ENCODE peak calls at places on chromosome 19, in ten cellular contexts. Y is psoas muscle, O is PC-9, H is lung, Z is cardiac fibroblast, L is IMR-90, C is PC-3, N is ovary, T is fibroblast of pulmonary artery, G is GM23338. J is an unnamed sample.

GRCh38 chr19:41018736-41019290 is 27.7 kb downstream of the CYP2B6 start:
- DNase-seq in N (no peak), O (no peak), H (no peak), L (no peak), G (no peak), C (no peak), Z (no peak), T (no peak), Y (no peak), J (no peak)

GRCh38 chr19:46602392-46603194 is 1.5 kb downstream of the CALM3 start:
- DNase-seq in O (no peak), G (peak), T (no peak), Z (no peak), H (no peak), C (no peak), N (no peak), L (no peak), Y (no peak), J (no peak)

GRCh38 chr19:20787766-20788165 is 11.7 kb downstream of the ZNF66 start:
- DNase-seq in T (no peak), N (no peak), G (no peak), H (no peak), L (peak), Z (no peak), O (no peak), Y (no peak), C (no peak), J (peak)

GRCh38 chr19:18464646-18465045 is 26.7 kb upstream of the ISYNA1 start:
- DNase-seq in C (peak), O (no peak), H (peak), L (peak), Z (peak), T (peak), Y (peak), G (no peak), N (peak), J (no peak)

GRCh38 chr19:9936151-9937000 is at the start of gene OLFM2:
- DNase-seq in L (no peak), Y (peak), G (peak), T (no peak), N (peak), O (no peak), C (no peak), H (no peak), Z (no peak), J (no peak)

GRCh38 chr19:9538183-9539058 is at the start of gene ZNF426:
- DNase-seq in T (peak), C (peak), Z (peak), N (peak), Y (peak), O (peak), L (peak), H (peak), G (peak), J (peak)

GRCh38 chr19:17846146-17846545 is 1.6 kb downstream of the JAK3 start:
- DNase-seq in T (no peak), H (no peak), O (no peak), L (no peak), Z (no peak), C (no peak), N (no peak), G (no peak), Y (no peak), J (no peak)

GRCh38 chr19:10602330-10603083 is 15.4 kb upstream of the AP1M2 start:
- DNase-seq in O (peak), L (peak), Y (peak), H (peak), C (peak), N (peak), Z (peak), G (peak), T (peak), J (no peak)

GRCh38 chr19:40756502-40757110 is 5.6 kb downstream of the SNRPA start:
- DNase-seq in O (no peak), Z (no peak), C (peak), H (no peak), T (no peak), G (no peak), Y (no peak), L (no peak), N (no peak), J (no peak)

GRCh38 chr19:4694211-4694987 is 24.3 kb upstream of the MYDGF start:
- DNase-seq in N (no peak), Y (peak), H (no peak), C (peak), T (peak), O (peak), G (no peak), Z (peak), L (peak), J (no peak)

GRCh38 chr19:44847144-44848035 is 1.3 kb downstream of the NECTIN2 start:
- DNase-seq in L (peak), Y (peak), N (peak), C (peak), T (peak), O (peak), G (peak), Z (peak), H (peak), J (no peak)

GRCh38 chr19:12478234-12478941 is 6.2 kb downstream of the ZNF709 start:
- DNase-seq in Z (no peak), G (peak), H (no peak), L (no peak), O (no peak), Y (no peak), N (no peak), T (no peak), C (no peak), J (no peak)

GRCh38 chr19:39163621-39164020 is 33.1 kb upstream of the NCCRP1 start:
- DNase-seq in T (no peak), N (no peak), G (no peak), O (no peak), Y (no peak), H (no peak), Z (no peak), L (no peak), C (no peak), J (no peak)

GRCh38 chr19:46383171-46383815 is 30.1 kb downstream of the CCDC8 start:
- DNase-seq in H (no peak), G (no peak), T (no peak), L (no peak), Y (no peak), O (no peak), C (no peak), Z (no peak), N (no peak), J (no peak)

GRCh38 chr19:3517638-3518037 is 11.5 kb downstream of the FZR1 start:
- DNase-seq in G (no peak), C (no peak), O (no peak), Z (no peak), Y (no peak), N (no peak), L (no peak), H (no peak), T (no peak), J (no peak)

GRCh38 chr19:18282021-18282787 is 782 bp upstream of the JUND start:
- DNase-seq in C (peak), Z (no peak), G (no peak), T (no peak), O (peak), L (no peak), Y (no peak), N (peak), H (no peak), J (no peak)

GRCh38 chr19:2779121-2779740 is 3.8 kb downstream of the SGTA start:
- DNase-seq in O (no peak), Z (no peak), H (no peak), L (no peak), Y (no peak), G (no peak), T (no peak), C (no peak), N (no peak), J (no peak)

GRCh38 chr19:50465000-50465399 is 11.3 kb upstream of the EMC10 start:
- DNase-seq in C (no peak), Y (no peak), N (no peak), H (no peak), G (no peak), T (no peak), Z (no peak), L (no peak), O (no peak), J (no peak)

GRCh38 chr19:49104229-49104864 is 9.8 kb upstream of the LIN7B start:
- DNase-seq in G (no peak), T (no peak), O (no peak), Z (no peak), Y (no peak), H (no peak), N (no peak), C (no peak), L (no peak), J (no peak)

GRCh38 chr19:18202759-18203407 is 959 bp downstream of the RAB3A start:
- DNase-seq in H (no peak), N (peak), G (peak), O (no peak), T (no peak), Y (no peak), Z (peak), C (peak), L (no peak), J (no peak)

GRCh38 chr19:19468424-19469050 is 46.8 kb downstream of the TSSK6 start:
- DNase-seq in G (no peak), N (no peak), C (no peak), Z (peak), L (no peak), O (no peak), Y (no peak), T (peak), H (no peak), J (no peak)

GRCh38 chr19:49689133-49690072 is at the start of gene ADM5:
- DNase-seq in G (peak), C (peak), H (no peak), N (peak), Y (no peak), Z (no peak), O (no peak), L (no peak), T (no peak), J (no peak)

GRCh38 chr19:18393836-18394235 is 3.6 kb downstream of the LRRC25 start:
- DNase-seq in L (no peak), H (no peak), C (no peak), T (no peak), G (no peak), N (no peak), Y (no peak), Z (no peak), O (no peak), J (no peak)

GRCh38 chr19:45569619-45570421 is 14.8 kb downstream of the OPA3 start:
- DNase-seq in L (no peak), T (peak), G (peak), H (peak), O (peak), Z (peak), N (no peak), C (peak), Y (peak), J (no peak)

GRCh38 chr19:28466107-28467045 is 746.6 kb downstream of the UQCRFS1 start:
- DNase-seq in C (peak), Z (peak), O (no peak), Y (peak), N (peak), T (peak), L (peak), G (peak), H (peak), J (no peak)

GRCh38 chr19:5340637-5341447 is at the start of gene PTPRS:
- DNase-seq in Z (peak), H (peak), Y (peak), L (peak), C (peak), T (peak), N (peak), G (peak), O (no peak), J (no peak)

GRCh38 chr19:45772912-45773311 is 3.9 kb upstream of the SIX5 start:
- DNase-seq in H (no peak), C (no peak), T (no peak), O (no peak), L (no peak), N (no peak), Z (no peak), G (no peak), Y (no peak), J (no peak)

GRCh38 chr19:45404557-45405434 is at the start of gene PPP1R13L:
- DNase-seq in C (peak), N (peak), O (peak), Y (peak), L (peak), Z (peak), G (peak), H (peak), T (peak), J (no peak)

GRCh38 chr19:5338661-5339469 is 1.7 kb downstream of the PTPRS start:
- DNase-seq in C (no peak), O (no peak), L (no peak), Y (no peak), H (no peak), Z (no peak), N (no peak), T (no peak), G (peak), J (no peak)

DNA sequence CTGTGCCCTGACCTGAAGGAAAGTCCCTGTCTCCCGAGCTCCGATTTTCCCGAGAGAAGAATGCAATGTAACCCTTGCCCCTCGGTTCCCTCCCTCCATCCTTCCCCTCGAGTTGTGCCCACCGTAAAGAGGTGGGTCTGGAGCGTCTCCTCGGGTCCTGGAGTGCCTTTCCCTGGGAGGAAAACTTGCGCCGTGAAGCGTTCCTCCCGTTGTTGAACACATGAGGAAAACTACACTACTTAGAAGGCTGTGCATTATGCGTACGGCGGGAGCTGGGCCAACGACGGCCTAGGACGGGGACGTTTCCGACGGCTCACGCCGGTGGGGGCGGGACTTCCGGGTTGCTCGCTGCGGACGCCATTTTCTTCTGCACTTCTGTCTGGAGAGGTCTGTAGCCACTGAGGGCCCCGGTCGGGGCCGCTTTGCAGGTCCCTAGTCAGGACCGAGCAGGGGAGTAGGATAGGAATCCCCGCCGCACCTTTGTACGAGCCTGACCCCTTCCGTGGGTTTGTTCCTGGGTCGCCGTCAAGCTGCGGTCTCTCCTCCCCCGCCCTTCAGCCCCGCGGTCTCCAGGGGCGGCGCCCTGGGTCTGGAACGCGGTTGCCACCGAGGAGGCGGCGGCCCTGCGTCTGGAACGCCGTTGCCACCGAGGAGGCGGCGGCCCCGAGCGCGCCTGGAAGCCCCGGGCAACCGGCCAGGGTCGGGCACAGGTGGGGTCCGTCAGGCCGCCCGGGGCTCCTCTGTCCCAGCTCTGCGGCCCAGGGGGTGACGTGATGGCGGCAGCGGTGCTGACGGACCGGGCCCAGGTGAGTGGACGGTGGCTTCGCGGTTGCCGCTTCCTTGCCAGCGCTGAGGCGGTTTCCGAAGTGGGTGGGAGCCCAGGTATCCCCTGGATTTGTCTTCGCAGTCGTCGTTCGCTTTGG is at the start of gene ZNF264:
- DNase-seq in L (peak), Z (peak), G (peak), T (peak), Y (peak), H (peak), C (peak), N (peak), O (peak), J (peak)
- TF ChIP-seq CTCF in L (peak), Z (no peak), G (no peak), T (no peak), Y (no peak), H (no peak), C (no peak), N (no peak), O (no peak), J (no peak)

GRCh38 chr19:30877591-30878230 is 471.5 kb downstream of the TSHZ3 start:
- DNase-seq in Y (no peak), T (no peak), L (no peak), O (no peak), Z (no peak), H (no peak), C (no peak), N (no peak), G (no peak), J (no peak)
- TF ChIP-seq CTCF in Y (no peak), T (no peak), L (no peak), O (no peak), Z (no peak), H (no peak), C (no peak), N (no peak), G (no peak), J (no peak)

DNA sequence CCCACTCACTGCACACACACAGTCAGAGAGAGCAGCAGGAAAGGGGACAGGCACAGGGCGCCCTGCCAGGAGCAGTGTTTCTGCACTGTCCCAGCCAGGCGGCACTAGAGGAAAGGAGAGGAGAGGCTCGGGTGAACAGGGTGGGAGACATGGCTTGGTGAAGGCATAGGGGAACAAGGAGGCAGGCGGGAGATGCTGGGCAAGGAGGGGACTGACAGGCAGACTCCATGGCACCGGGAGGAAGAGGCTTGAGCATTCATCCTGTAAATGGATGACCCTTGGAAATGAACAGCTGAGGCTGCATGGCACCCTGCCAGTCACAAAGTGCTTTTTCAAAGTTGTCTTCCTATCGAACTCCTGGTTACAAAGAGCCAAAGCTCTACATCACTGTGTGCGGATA is 22.5 kb downstream of the MED26 start:
- DNase-seq in G (no peak), L (no peak), Y (no peak), O (no peak), H (no peak), Z (no peak), N (no peak), T (no peak), C (no peak), J (no peak)
- TF ChIP-seq CTCF in G (no peak), L (no peak), Y (no peak), O (no peak), H (no peak), Z (no peak), N (no peak), T (no peak), C (no peak), J (no peak)

GRCh38 chr19:1441022-1441426 is 2.8 kb downstream of the RPS15 start:
- DNase-seq in O (no peak), C (no peak), N (no peak), T (no peak), G (no peak), H (no peak), L (no peak), Z (no peak), Y (no peak), J (no peak)

GRCh38 chr19:1440418-1440801 is 2.2 kb downstream of the RPS15 start:
- DNase-seq in N (no peak), O (no peak), L (no peak), C (no peak), H (no peak), Y (no peak), Z (no peak), G (no peak), T (no peak), J (no peak)

GRCh38 chr19:1438933-1439358 is 750 bp downstream of the RPS15 start:
- DNase-seq in H (no peak), N (no peak), L (no peak), O (no peak), T (no peak), Y (no peak), Z (no peak), G (no peak), C (no peak), J (no peak)

GRCh38 chr19:1437609-1438008 is 587 bp upstream of the RPS15 start:
- DNase-seq in H (no peak), Y (no peak), Z (no peak), T (no peak), L (no peak), C (no peak), N (no peak), O (no peak), G (no peak), J (no peak)

DNA sequence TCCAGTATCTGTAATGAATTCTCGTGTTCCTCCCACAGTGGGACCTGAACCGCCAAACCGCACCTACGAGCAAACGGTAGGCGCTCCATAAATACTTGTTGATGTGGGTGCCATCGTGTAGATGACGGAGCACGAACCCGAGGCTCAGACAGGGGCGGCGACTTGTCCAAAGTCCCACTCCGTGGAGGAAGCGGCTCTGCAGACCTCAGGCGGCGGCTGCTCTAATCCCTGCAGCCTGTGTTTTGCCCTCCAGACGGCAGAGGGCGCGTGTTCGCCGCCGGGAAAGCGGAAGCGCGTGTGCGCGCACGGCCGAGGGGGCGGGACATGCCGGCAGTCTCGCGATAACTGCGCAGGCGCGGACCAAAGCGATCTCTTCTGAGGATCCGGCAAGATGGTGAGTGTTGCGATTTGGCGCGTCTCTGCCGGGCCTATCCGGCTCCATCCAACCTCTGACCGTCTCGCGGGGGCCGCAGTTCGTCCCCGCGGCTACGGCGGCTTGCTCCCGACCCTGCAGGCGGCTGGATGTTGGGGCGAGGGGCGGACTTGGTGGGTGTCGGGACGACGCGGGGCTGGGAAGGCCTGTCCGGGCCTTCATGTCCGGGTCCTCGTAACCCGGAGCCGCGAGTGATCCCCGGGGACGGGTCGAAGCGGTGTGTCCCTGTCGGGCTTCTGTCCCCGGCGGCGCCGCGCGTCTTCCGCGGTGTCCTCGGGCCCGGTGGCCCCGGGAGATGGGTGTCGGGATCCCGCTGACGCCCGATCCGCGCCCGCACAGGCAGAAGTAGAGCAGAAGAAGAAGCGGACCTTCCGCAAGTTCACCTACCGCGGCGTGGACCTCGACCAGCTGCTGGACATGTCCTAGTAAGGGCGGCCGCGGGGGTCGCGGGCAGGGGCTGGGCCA is at the start of gene RPS15:
- DNase-seq in N (peak), T (peak), O (peak), L (peak), Y (peak), Z (peak), H (peak), G (peak), C (peak), J (peak)
- TF ChIP-seq CTCF in N (peak), T (peak), O (peak), L (peak), Y (peak), Z (peak), H (peak), G (peak), C (peak), J (peak)

GRCh38 chr19:6354098-6354674 is 7.1 kb upstream of the CLPP start:
- DNase-seq in G (peak), Z (peak), Y (no peak), H (no peak), O (no peak), T (peak), L (no peak), C (peak), N (no peak), J (no peak)
- TF ChIP-seq CTCF in G (peak), Z (peak), Y (peak), H (no peak), O (peak), T (peak), L (peak), C (peak), N (no peak), J (peak)

GRCh38 chr19:42857544-42857867 is 22.0 kb downstream of the PSG1 start:
- DNase-seq in L (no peak), Y (no peak), T (no peak), O (no peak), Z (no peak), H (no peak), N (no peak), G (no peak), C (no peak), J (no peak)
- TF ChIP-seq CTCF in L (no peak), Y (no peak), T (no peak), O (peak), Z (no peak), H (no peak), N (no peak), G (peak), C (peak), J (no peak)

GRCh38 chr19:14496029-14496848 is at the start of gene GIPC1:
- DNase-seq in N (peak), L (peak), T (peak), G (peak), Y (peak), C (peak), H (peak), O (peak), Z (peak), J (no peak)
- TF ChIP-seq CTCF in N (no peak), L (no peak), T (no peak), G (no peak), Y (no peak), C (no peak), H (no peak), O (no peak), Z (no peak), J (no peak)